ENCODE peak calls at places on chromosomes 5 and 9, in ten cellular contexts. One of them, this sample, is unnamed.

GRCh38 chr5:123754167-123754840 is 242.3 kb downstream of the CSNK1G3 start:
- DNase-seq in left ventricle myocardium inferior: no peak
- DNase-seq in prostate gland: no peak
- DNase-seq in GM23338: no peak
- DNase-seq in GM12865: no peak
- DNase-seq in esophagus muscularis mucosa: no peak
- DNase-seq in astrocyte of the spinal cord: peak
- DNase-seq in Peyer's patch: no peak
- DNase-seq in upper lobe of right lung: no peak
- DNase-seq in cardiac fibroblast: peak
- DNase-seq in this sample: no peak

GRCh38 chr5:527646-528591 is 3.7 kb upstream of the SLC9A3 start:
- DNase-seq in cardiac fibroblast: no peak
- DNase-seq in GM12865: no peak
- DNase-seq in Peyer's patch: no peak
- DNase-seq in upper lobe of right lung: no peak
- DNase-seq in astrocyte of the spinal cord: no peak
- DNase-seq in esophagus muscularis mucosa: no peak
- DNase-seq in GM23338: peak
- DNase-seq in left ventricle myocardium inferior: no peak
- DNase-seq in prostate gland: no peak
- DNase-seq in this sample: no peak

GRCh38 chr5:115657125-115657882 is 31.5 kb upstream of the TMED7 start:
- DNase-seq in GM23338: no peak
- DNase-seq in left ventricle myocardium inferior: no peak
- DNase-seq in GM12865: no peak
- DNase-seq in upper lobe of right lung: no peak
- DNase-seq in Peyer's patch: no peak
- DNase-seq in astrocyte of the spinal cord: no peak
- DNase-seq in esophagus muscularis mucosa: no peak
- DNase-seq in prostate gland: no peak
- DNase-seq in cardiac fibroblast: no peak
- DNase-seq in this sample: no peak

GRCh38 chr9:72551306-72551705 is 29.9 kb downstream of the TMC1 start:
- DNase-seq in astrocyte of the spinal cord: no peak
- DNase-seq in esophagus muscularis mucosa: no peak
- DNase-seq in GM12865: no peak
- DNase-seq in Peyer's patch: no peak
- DNase-seq in left ventricle myocardium inferior: no peak
- DNase-seq in prostate gland: no peak
- DNase-seq in upper lobe of right lung: no peak
- DNase-seq in cardiac fibroblast: no peak
- DNase-seq in GM23338: no peak
- DNase-seq in this sample: no peak

GRCh38 chr5:125044491-125045282 is 298.2 kb upstream of the ZNF608 start:
- DNase-seq in GM12865: no peak
- DNase-seq in astrocyte of the spinal cord: no peak
- DNase-seq in upper lobe of right lung: no peak
- DNase-seq in esophagus muscularis mucosa: no peak
- DNase-seq in prostate gland: no peak
- DNase-seq in left ventricle myocardium inferior: no peak
- DNase-seq in Peyer's patch: no peak
- DNase-seq in cardiac fibroblast: peak
- DNase-seq in GM23338: no peak
- DNase-seq in this sample: no peak

GRCh38 chr9:135307314-135307713 is 172.3 kb upstream of the PPP1R26 start:
- DNase-seq in upper lobe of right lung: no peak
- DNase-seq in cardiac fibroblast: no peak
- DNase-seq in Peyer's patch: no peak
- DNase-seq in left ventricle myocardium inferior: no peak
- DNase-seq in esophagus muscularis mucosa: no peak
- DNase-seq in astrocyte of the spinal cord: no peak
- DNase-seq in prostate gland: no peak
- DNase-seq in GM23338: no peak
- DNase-seq in GM12865: no peak
- DNase-seq in this sample: no peak

GRCh38 chr9:136180586-136180985 is 24.3 kb downstream of the LHX3 start:
- DNase-seq in esophagus muscularis mucosa: no peak
- DNase-seq in GM12865: no peak
- DNase-seq in left ventricle myocardium inferior: no peak
- DNase-seq in upper lobe of right lung: no peak
- DNase-seq in Peyer's patch: no peak
- DNase-seq in prostate gland: no peak
- DNase-seq in GM23338: no peak
- DNase-seq in astrocyte of the spinal cord: no peak
- DNase-seq in cardiac fibroblast: no peak
- DNase-seq in this sample: no peak

GRCh38 chr9:4581031-4581760 is 80.9 kb upstream of the PLPP6 start:
- DNase-seq in esophagus muscularis mucosa: no peak
- DNase-seq in left ventricle myocardium inferior: no peak
- DNase-seq in prostate gland: no peak
- DNase-seq in cardiac fibroblast: no peak
- DNase-seq in Peyer's patch: no peak
- DNase-seq in astrocyte of the spinal cord: no peak
- DNase-seq in upper lobe of right lung: no peak
- DNase-seq in GM23338: no peak
- DNase-seq in GM12865: no peak
- DNase-seq in this sample: no peak

GRCh38 chr5:54491326-54491725 is 26.2 kb upstream of the SNX18 start:
- DNase-seq in esophagus muscularis mucosa: no peak
- DNase-seq in prostate gland: no peak
- DNase-seq in left ventricle myocardium inferior: no peak
- DNase-seq in Peyer's patch: no peak
- DNase-seq in astrocyte of the spinal cord: no peak
- DNase-seq in cardiac fibroblast: peak
- DNase-seq in upper lobe of right lung: no peak
- DNase-seq in GM23338: no peak
- DNase-seq in GM12865: no peak
- DNase-seq in this sample: no peak

GRCh38 chr5:15596936-15597335 is 97.0 kb downstream of the FBXL7 start:
- DNase-seq in GM23338: no peak
- DNase-seq in astrocyte of the spinal cord: no peak
- DNase-seq in cardiac fibroblast: no peak
- DNase-seq in esophagus muscularis mucosa: no peak
- DNase-seq in left ventricle myocardium inferior: no peak
- DNase-seq in prostate gland: no peak
- DNase-seq in GM12865: no peak
- DNase-seq in upper lobe of right lung: no peak
- DNase-seq in Peyer's patch: no peak
- DNase-seq in this sample: no peak

GRCh38 chr5:56585466-56585865 is 229.9 kb upstream of the MAP3K1 start:
- DNase-seq in prostate gland: peak
- DNase-seq in GM12865: no peak
- DNase-seq in cardiac fibroblast: peak
- DNase-seq in upper lobe of right lung: no peak
- DNase-seq in Peyer's patch: no peak
- DNase-seq in left ventricle myocardium inferior: no peak
- DNase-seq in astrocyte of the spinal cord: no peak
- DNase-seq in esophagus muscularis mucosa: no peak
- DNase-seq in GM23338: no peak
- DNase-seq in this sample: no peak

GRCh38 chr9:16082796-16083195 is 530.0 kb downstream of the CCDC171 start:
- DNase-seq in GM23338: no peak
- DNase-seq in cardiac fibroblast: no peak
- DNase-seq in GM12865: no peak
- DNase-seq in upper lobe of right lung: no peak
- DNase-seq in left ventricle myocardium inferior: no peak
- DNase-seq in esophagus muscularis mucosa: no peak
- DNase-seq in astrocyte of the spinal cord: no peak
- DNase-seq in Peyer's patch: no peak
- DNase-seq in prostate gland: no peak
- DNase-seq in this sample: no peak

GRCh38 chr5:153276151-153276550 is 214.3 kb upstream of the GRIA1 start:
- DNase-seq in cardiac fibroblast: peak
- DNase-seq in esophagus muscularis mucosa: no peak
- DNase-seq in Peyer's patch: no peak
- DNase-seq in prostate gland: no peak
- DNase-seq in astrocyte of the spinal cord: peak
- DNase-seq in upper lobe of right lung: no peak
- DNase-seq in left ventricle myocardium inferior: no peak
- DNase-seq in GM23338: peak
- DNase-seq in GM12865: peak
- DNase-seq in this sample: peak

GRCh38 chr9:107067715-107068416 is 204.9 kb downstream of the ZNF462 start:
- DNase-seq in GM12865: no peak
- DNase-seq in esophagus muscularis mucosa: no peak
- DNase-seq in left ventricle myocardium inferior: no peak
- DNase-seq in astrocyte of the spinal cord: no peak
- DNase-seq in upper lobe of right lung: no peak
- DNase-seq in Peyer's patch: peak
- DNase-seq in cardiac fibroblast: no peak
- DNase-seq in GM23338: no peak
- DNase-seq in prostate gland: peak
- DNase-seq in this sample: no peak

GRCh38 chr5:72470817-72471216 is 36.4 kb downstream of the ZNF366 start:
- DNase-seq in GM12865: no peak
- DNase-seq in GM23338: no peak
- DNase-seq in Peyer's patch: no peak
- DNase-seq in left ventricle myocardium inferior: no peak
- DNase-seq in astrocyte of the spinal cord: peak
- DNase-seq in prostate gland: no peak
- DNase-seq in esophagus muscularis mucosa: no peak
- DNase-seq in upper lobe of right lung: no peak
- DNase-seq in cardiac fibroblast: peak
- DNase-seq in this sample: no peak

GRCh38 chr5:100890514-100891008 is 12.5 kb downstream of the ST8SIA4 start:
- DNase-seq in astrocyte of the spinal cord: peak
- DNase-seq in left ventricle myocardium inferior: no peak
- DNase-seq in GM23338: no peak
- DNase-seq in Peyer's patch: no peak
- DNase-seq in prostate gland: no peak
- DNase-seq in esophagus muscularis mucosa: no peak
- DNase-seq in cardiac fibroblast: peak
- DNase-seq in GM12865: peak
- DNase-seq in upper lobe of right lung: no peak
- DNase-seq in this sample: no peak

GRCh38 chr9:35871514-35871913 is 1.3 kb upstream of the OR13J1 start:
- DNase-seq in esophagus muscularis mucosa: peak
- DNase-seq in astrocyte of the spinal cord: no peak
- DNase-seq in GM12865: no peak
- DNase-seq in GM23338: no peak
- DNase-seq in upper lobe of right lung: no peak
- DNase-seq in prostate gland: peak
- DNase-seq in Peyer's patch: no peak
- DNase-seq in cardiac fibroblast: no peak
- DNase-seq in left ventricle myocardium inferior: no peak
- DNase-seq in this sample: no peak

GRCh38 chr5:142108432-142109355 is at the start of gene NDFIP1:
- DNase-seq in cardiac fibroblast: peak
- DNase-seq in Peyer's patch: peak
- DNase-seq in GM23338: peak
- DNase-seq in esophagus muscularis mucosa: no peak
- DNase-seq in left ventricle myocardium inferior: peak
- DNase-seq in prostate gland: peak
- DNase-seq in upper lobe of right lung: peak
- DNase-seq in astrocyte of the spinal cord: peak
- DNase-seq in GM12865: peak
- DNase-seq in this sample: no peak

DNA sequence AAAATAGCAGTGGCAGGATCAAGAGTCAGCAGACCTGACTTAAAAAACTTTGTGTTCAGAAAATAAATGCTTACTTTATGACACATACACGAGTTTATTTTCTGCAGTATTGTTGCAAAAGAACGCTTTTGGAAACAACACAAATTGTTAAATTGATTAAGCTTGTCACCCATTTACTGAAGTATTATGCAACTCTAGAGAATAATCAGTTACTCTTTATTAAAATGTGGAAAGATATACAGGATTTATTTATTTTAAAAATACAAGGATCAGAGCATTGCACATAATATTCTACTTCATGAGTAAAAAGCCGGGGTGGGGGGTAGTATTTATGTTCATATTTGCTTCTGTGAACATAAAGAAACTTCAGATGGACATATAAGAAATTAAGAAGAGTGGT is 20.0 kb downstream of the FYB1 start:
- DNase-seq in prostate gland: no peak
- DNase-seq in GM12865: no peak
- DNase-seq in esophagus muscularis mucosa: peak
- DNase-seq in Peyer's patch: no peak
- DNase-seq in GM23338: no peak
- DNase-seq in cardiac fibroblast: peak
- DNase-seq in astrocyte of the spinal cord: no peak
- DNase-seq in left ventricle myocardium inferior: no peak
- DNase-seq in upper lobe of right lung: no peak
- DNase-seq in this sample: no peak
- H3K4me3 ChIP-seq in prostate gland: no peak
- H3K4me3 ChIP-seq in GM12865: no peak
- H3K4me3 ChIP-seq in esophagus muscularis mucosa: no peak
- H3K4me3 ChIP-seq in Peyer's patch: peak
- H3K4me3 ChIP-seq in GM23338: no peak
- H3K4me3 ChIP-seq in cardiac fibroblast: no peak
- H3K4me3 ChIP-seq in astrocyte of the spinal cord: no peak
- H3K4me3 ChIP-seq in left ventricle myocardium inferior: no peak
- H3K4me3 ChIP-seq in upper lobe of right lung: peak
- H3K4me3 ChIP-seq in this sample: no peak

GRCh38 chr9:29778281-29778849 is 2205.1 kb upstream of the C9orf72 start:
- DNase-seq in astrocyte of the spinal cord: no peak
- DNase-seq in GM23338: no peak
- DNase-seq in esophagus muscularis mucosa: no peak
- DNase-seq in left ventricle myocardium inferior: no peak
- DNase-seq in cardiac fibroblast: no peak
- DNase-seq in Peyer's patch: no peak
- DNase-seq in prostate gland: no peak
- DNase-seq in upper lobe of right lung: no peak
- DNase-seq in GM12865: no peak
- DNase-seq in this sample: no peak
- TF ChIP-seq CTCF in astrocyte of the spinal cord: no peak
- TF ChIP-seq CTCF in GM23338: no peak
- TF ChIP-seq CTCF in esophagus muscularis mucosa: no peak
- TF ChIP-seq CTCF in left ventricle myocardium inferior: no peak
- TF ChIP-seq CTCF in cardiac fibroblast: no peak
- TF ChIP-seq CTCF in Peyer's patch: no peak
- TF ChIP-seq CTCF in prostate gland: no peak
- TF ChIP-seq CTCF in upper lobe of right lung: no peak
- TF ChIP-seq CTCF in GM12865: no peak
- TF ChIP-seq CTCF in this sample: no peak

DNA sequence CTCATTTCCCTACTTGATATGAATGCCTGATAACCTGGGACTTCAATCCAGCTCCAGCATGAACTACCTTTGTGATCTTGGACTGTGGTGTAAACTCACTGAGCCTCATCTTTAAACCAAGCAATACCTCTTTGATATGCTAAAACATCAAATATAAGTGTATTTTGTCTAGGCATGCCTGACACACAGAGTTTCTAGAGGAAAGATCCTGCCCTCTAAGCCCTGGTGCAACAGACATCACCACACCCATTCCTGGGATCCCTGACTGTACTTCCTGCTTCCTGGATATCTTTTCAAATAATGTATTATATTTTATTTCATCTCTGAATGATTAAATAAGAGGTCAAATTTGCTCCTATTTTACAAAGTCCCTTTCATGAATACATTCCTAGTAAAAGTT is 55.8 kb downstream of the ANXA2R start:
- DNase-seq in esophagus muscularis mucosa: no peak
- DNase-seq in left ventricle myocardium inferior: no peak
- DNase-seq in upper lobe of right lung: no peak
- DNase-seq in prostate gland: no peak
- DNase-seq in cardiac fibroblast: peak
- DNase-seq in Peyer's patch: no peak
- DNase-seq in astrocyte of the spinal cord: no peak
- DNase-seq in GM12865: no peak
- DNase-seq in GM23338: no peak
- DNase-seq in this sample: no peak
- H3K4me3 ChIP-seq in esophagus muscularis mucosa: no peak
- H3K4me3 ChIP-seq in left ventricle myocardium inferior: no peak
- H3K4me3 ChIP-seq in upper lobe of right lung: no peak
- H3K4me3 ChIP-seq in prostate gland: no peak
- H3K4me3 ChIP-seq in cardiac fibroblast: no peak
- H3K4me3 ChIP-seq in Peyer's patch: no peak
- H3K4me3 ChIP-seq in astrocyte of the spinal cord: no peak
- H3K4me3 ChIP-seq in GM12865: no peak
- H3K4me3 ChIP-seq in GM23338: no peak
- H3K4me3 ChIP-seq in this sample: no peak

GRCh38 chr9:71446499-71447411 is 321.6 kb downstream of the CEMIP2 start:
- DNase-seq in astrocyte of the spinal cord: peak
- DNase-seq in GM12865: peak
- DNase-seq in left ventricle myocardium inferior: no peak
- DNase-seq in GM23338: peak
- DNase-seq in esophagus muscularis mucosa: no peak
- DNase-seq in Peyer's patch: peak
- DNase-seq in upper lobe of right lung: peak
- DNase-seq in prostate gland: peak
- DNase-seq in cardiac fibroblast: peak
- DNase-seq in this sample: no peak
- TF ChIP-seq CTCF in astrocyte of the spinal cord: no peak
- TF ChIP-seq CTCF in GM12865: peak
- TF ChIP-seq CTCF in left ventricle myocardium inferior: no peak
- TF ChIP-seq CTCF in GM23338: peak
- TF ChIP-seq CTCF in esophagus muscularis mucosa: no peak
- TF ChIP-seq CTCF in Peyer's patch: peak
- TF ChIP-seq CTCF in upper lobe of right lung: no peak
- TF ChIP-seq CTCF in prostate gland: no peak
- TF ChIP-seq CTCF in cardiac fibroblast: no peak
- TF ChIP-seq CTCF in this sample: peak